ENCODE peak calls at places on chromosomes 13 and 19, in ten cellular contexts. One of them, this sample, is unnamed.

GRCh38 chr13:111623743-111624505 is 303.5 kb downstream of the TEX29 start:
- DNase-seq in progenitor cell of endocrine pancreas: no peak
- DNase-seq in C1 segment of cervical spinal cord: no peak
- DNase-seq in colonic mucosa: no peak
- DNase-seq in stimulated activated CD4-positive, alpha-beta T cell treated with anti-CD3 and anti-CD28 coated beads, Interleukin-2, amount 100 ng/mL, for 48 hours: no peak
- DNase-seq in Peyer's patch: no peak
- DNase-seq in D341Med: no peak
- DNase-seq in H54: no peak
- DNase-seq in ascending aorta: no peak
- DNase-seq in BE2C: no peak
- DNase-seq in this sample: no peak

GRCh38 chr19:47697863-47698609 is 15.2 kb upstream of the EHD2 start:
- DNase-seq in progenitor cell of endocrine pancreas: peak
- DNase-seq in C1 segment of cervical spinal cord: peak
- DNase-seq in colonic mucosa: peak
- DNase-seq in stimulated activated CD4-positive, alpha-beta T cell treated with anti-CD3 and anti-CD28 coated beads, Interleukin-2, amount 100 ng/mL, for 48 hours: peak
- DNase-seq in Peyer's patch: peak
- DNase-seq in D341Med: peak
- DNase-seq in H54: peak
- DNase-seq in ascending aorta: no peak
- DNase-seq in BE2C: peak
- DNase-seq in this sample: peak

GRCh38 chr19:413756-414420 is 4.9 kb upstream of the C2CD4C start:
- DNase-seq in progenitor cell of endocrine pancreas: no peak
- DNase-seq in C1 segment of cervical spinal cord: no peak
- DNase-seq in colonic mucosa: no peak
- DNase-seq in stimulated activated CD4-positive, alpha-beta T cell treated with anti-CD3 and anti-CD28 coated beads, Interleukin-2, amount 100 ng/mL, for 48 hours: no peak
- DNase-seq in Peyer's patch: no peak
- DNase-seq in D341Med: no peak
- DNase-seq in H54: no peak
- DNase-seq in ascending aorta: no peak
- DNase-seq in BE2C: no peak
- DNase-seq in this sample: no peak

GRCh38 chr13:76860706-76861105 is 25.5 kb downstream of the KCTD12 start:
- DNase-seq in progenitor cell of endocrine pancreas: no peak
- DNase-seq in C1 segment of cervical spinal cord: no peak
- DNase-seq in colonic mucosa: no peak
- DNase-seq in stimulated activated CD4-positive, alpha-beta T cell treated with anti-CD3 and anti-CD28 coated beads, Interleukin-2, amount 100 ng/mL, for 48 hours: no peak
- DNase-seq in Peyer's patch: no peak
- DNase-seq in D341Med: no peak
- DNase-seq in H54: no peak
- DNase-seq in ascending aorta: no peak
- DNase-seq in BE2C: no peak
- DNase-seq in this sample: no peak

GRCh38 chr19:55418185-55418584 is 10.6 kb upstream of the UBE2S start:
- DNase-seq in progenitor cell of endocrine pancreas: peak
- DNase-seq in C1 segment of cervical spinal cord: peak
- DNase-seq in colonic mucosa: peak
- DNase-seq in stimulated activated CD4-positive, alpha-beta T cell treated with anti-CD3 and anti-CD28 coated beads, Interleukin-2, amount 100 ng/mL, for 48 hours: peak
- DNase-seq in Peyer's patch: peak
- DNase-seq in D341Med: peak
- DNase-seq in H54: peak
- DNase-seq in ascending aorta: no peak
- DNase-seq in BE2C: peak
- DNase-seq in this sample: peak

GRCh38 chr13:113033054-113033453 is 64.0 kb downstream of the MCF2L start:
- DNase-seq in progenitor cell of endocrine pancreas: no peak
- DNase-seq in C1 segment of cervical spinal cord: no peak
- DNase-seq in colonic mucosa: no peak
- DNase-seq in stimulated activated CD4-positive, alpha-beta T cell treated with anti-CD3 and anti-CD28 coated beads, Interleukin-2, amount 100 ng/mL, for 48 hours: no peak
- DNase-seq in Peyer's patch: no peak
- DNase-seq in D341Med: no peak
- DNase-seq in H54: no peak
- DNase-seq in ascending aorta: no peak
- DNase-seq in BE2C: no peak
- DNase-seq in this sample: no peak

GRCh38 chr13:99416411-99417121 is 84.7 kb upstream of the TM9SF2 start:
- DNase-seq in progenitor cell of endocrine pancreas: no peak
- DNase-seq in C1 segment of cervical spinal cord: no peak
- DNase-seq in colonic mucosa: no peak
- DNase-seq in stimulated activated CD4-positive, alpha-beta T cell treated with anti-CD3 and anti-CD28 coated beads, Interleukin-2, amount 100 ng/mL, for 48 hours: no peak
- DNase-seq in Peyer's patch: peak
- DNase-seq in D341Med: no peak
- DNase-seq in H54: no peak
- DNase-seq in ascending aorta: no peak
- DNase-seq in BE2C: no peak
- DNase-seq in this sample: no peak

GRCh38 chr19:35095667-35096368 is 19.8 kb upstream of the FXYD3 start:
- DNase-seq in progenitor cell of endocrine pancreas: no peak
- DNase-seq in C1 segment of cervical spinal cord: no peak
- DNase-seq in colonic mucosa: no peak
- DNase-seq in stimulated activated CD4-positive, alpha-beta T cell treated with anti-CD3 and anti-CD28 coated beads, Interleukin-2, amount 100 ng/mL, for 48 hours: no peak
- DNase-seq in Peyer's patch: no peak
- DNase-seq in D341Med: no peak
- DNase-seq in H54: no peak
- DNase-seq in ascending aorta: no peak
- DNase-seq in BE2C: no peak
- DNase-seq in this sample: no peak

GRCh38 chr13:44439615-44440014 is 66.0 kb downstream of the SERP2 start:
- DNase-seq in progenitor cell of endocrine pancreas: no peak
- DNase-seq in C1 segment of cervical spinal cord: no peak
- DNase-seq in colonic mucosa: no peak
- DNase-seq in stimulated activated CD4-positive, alpha-beta T cell treated with anti-CD3 and anti-CD28 coated beads, Interleukin-2, amount 100 ng/mL, for 48 hours: no peak
- DNase-seq in Peyer's patch: no peak
- DNase-seq in D341Med: no peak
- DNase-seq in H54: no peak
- DNase-seq in ascending aorta: no peak
- DNase-seq in BE2C: no peak
- DNase-seq in this sample: no peak

GRCh38 chr13:49627831-49628652 is at the start of gene ARL11:
- DNase-seq in progenitor cell of endocrine pancreas: no peak
- DNase-seq in C1 segment of cervical spinal cord: no peak
- DNase-seq in colonic mucosa: peak
- DNase-seq in stimulated activated CD4-positive, alpha-beta T cell treated with anti-CD3 and anti-CD28 coated beads, Interleukin-2, amount 100 ng/mL, for 48 hours: peak
- DNase-seq in Peyer's patch: peak
- DNase-seq in D341Med: no peak
- DNase-seq in H54: no peak
- DNase-seq in ascending aorta: no peak
- DNase-seq in BE2C: peak
- DNase-seq in this sample: no peak

GRCh38 chr13:99805361-99805760 is 166.2 kb downstream of the ZIC5 start:
- DNase-seq in progenitor cell of endocrine pancreas: no peak
- DNase-seq in C1 segment of cervical spinal cord: no peak
- DNase-seq in colonic mucosa: no peak
- DNase-seq in stimulated activated CD4-positive, alpha-beta T cell treated with anti-CD3 and anti-CD28 coated beads, Interleukin-2, amount 100 ng/mL, for 48 hours: no peak
- DNase-seq in Peyer's patch: no peak
- DNase-seq in D341Med: no peak
- DNase-seq in H54: no peak
- DNase-seq in ascending aorta: no peak
- DNase-seq in BE2C: no peak
- DNase-seq in this sample: no peak

GRCh38 chr19:46787331-46788100 is 878 bp downstream of the SLC1A5 start:
- DNase-seq in progenitor cell of endocrine pancreas: peak
- DNase-seq in C1 segment of cervical spinal cord: no peak
- DNase-seq in colonic mucosa: peak
- DNase-seq in stimulated activated CD4-positive, alpha-beta T cell treated with anti-CD3 and anti-CD28 coated beads, Interleukin-2, amount 100 ng/mL, for 48 hours: peak
- DNase-seq in Peyer's patch: peak
- DNase-seq in D341Med: peak
- DNase-seq in H54: no peak
- DNase-seq in ascending aorta: no peak
- DNase-seq in BE2C: peak
- DNase-seq in this sample: peak

GRCh38 chr19:39499082-39499642 is 415 bp downstream of the DLL3 start:
- DNase-seq in progenitor cell of endocrine pancreas: no peak
- DNase-seq in C1 segment of cervical spinal cord: no peak
- DNase-seq in colonic mucosa: no peak
- DNase-seq in stimulated activated CD4-positive, alpha-beta T cell treated with anti-CD3 and anti-CD28 coated beads, Interleukin-2, amount 100 ng/mL, for 48 hours: no peak
- DNase-seq in Peyer's patch: no peak
- DNase-seq in D341Med: peak
- DNase-seq in H54: no peak
- DNase-seq in ascending aorta: no peak
- DNase-seq in BE2C: peak
- DNase-seq in this sample: peak

GRCh38 chr13:42615691-42616090 is 41.7 kb downstream of the TNFSF11 start:
- DNase-seq in progenitor cell of endocrine pancreas: no peak
- DNase-seq in C1 segment of cervical spinal cord: no peak
- DNase-seq in colonic mucosa: no peak
- DNase-seq in stimulated activated CD4-positive, alpha-beta T cell treated with anti-CD3 and anti-CD28 coated beads, Interleukin-2, amount 100 ng/mL, for 48 hours: no peak
- DNase-seq in Peyer's patch: no peak
- DNase-seq in D341Med: no peak
- DNase-seq in H54: no peak
- DNase-seq in ascending aorta: no peak
- DNase-seq in BE2C: no peak
- DNase-seq in this sample: peak

GRCh38 chr19:31418692-31419430 is 69.6 kb upstream of the TSHZ3 start:
- DNase-seq in progenitor cell of endocrine pancreas: no peak
- DNase-seq in C1 segment of cervical spinal cord: no peak
- DNase-seq in colonic mucosa: no peak
- DNase-seq in stimulated activated CD4-positive, alpha-beta T cell treated with anti-CD3 and anti-CD28 coated beads, Interleukin-2, amount 100 ng/mL, for 48 hours: no peak
- DNase-seq in Peyer's patch: no peak
- DNase-seq in D341Med: no peak
- DNase-seq in H54: no peak
- DNase-seq in ascending aorta: no peak
- DNase-seq in BE2C: no peak
- DNase-seq in this sample: no peak

GRCh38 chr13:57635541-57635940 is 4.0 kb downstream of the PCDH17 start:
- DNase-seq in progenitor cell of endocrine pancreas: no peak
- DNase-seq in C1 segment of cervical spinal cord: no peak
- DNase-seq in colonic mucosa: no peak
- DNase-seq in stimulated activated CD4-positive, alpha-beta T cell treated with anti-CD3 and anti-CD28 coated beads, Interleukin-2, amount 100 ng/mL, for 48 hours: no peak
- DNase-seq in Peyer's patch: no peak
- DNase-seq in D341Med: no peak
- DNase-seq in H54: no peak
- DNase-seq in ascending aorta: no peak
- DNase-seq in BE2C: no peak
- DNase-seq in this sample: no peak

GRCh38 chr13:50514249-50514648 is 329.2 kb downstream of the DLEU7 start:
- DNase-seq in progenitor cell of endocrine pancreas: no peak
- DNase-seq in C1 segment of cervical spinal cord: no peak
- DNase-seq in colonic mucosa: no peak
- DNase-seq in stimulated activated CD4-positive, alpha-beta T cell treated with anti-CD3 and anti-CD28 coated beads, Interleukin-2, amount 100 ng/mL, for 48 hours: no peak
- DNase-seq in Peyer's patch: no peak
- DNase-seq in D341Med: no peak
- DNase-seq in H54: no peak
- DNase-seq in ascending aorta: no peak
- DNase-seq in BE2C: no peak
- DNase-seq in this sample: no peak

GRCh38 chr13:24253520-24254150 is 55.7 kb upstream of the C1QTNF9 start:
- DNase-seq in progenitor cell of endocrine pancreas: no peak
- DNase-seq in C1 segment of cervical spinal cord: no peak
- DNase-seq in colonic mucosa: no peak
- DNase-seq in stimulated activated CD4-positive, alpha-beta T cell treated with anti-CD3 and anti-CD28 coated beads, Interleukin-2, amount 100 ng/mL, for 48 hours: no peak
- DNase-seq in Peyer's patch: no peak
- DNase-seq in D341Med: no peak
- DNase-seq in H54: no peak
- DNase-seq in ascending aorta: no peak
- DNase-seq in BE2C: no peak
- DNase-seq in this sample: no peak

GRCh38 chr13:27770809-27771208 is 21.5 kb upstream of the GSX1 start:
- DNase-seq in progenitor cell of endocrine pancreas: no peak
- DNase-seq in C1 segment of cervical spinal cord: no peak
- DNase-seq in colonic mucosa: peak
- DNase-seq in stimulated activated CD4-positive, alpha-beta T cell treated with anti-CD3 and anti-CD28 coated beads, Interleukin-2, amount 100 ng/mL, for 48 hours: no peak
- DNase-seq in Peyer's patch: peak
- DNase-seq in D341Med: no peak
- DNase-seq in H54: no peak
- DNase-seq in ascending aorta: no peak
- DNase-seq in BE2C: no peak
- DNase-seq in this sample: no peak

GRCh38 chr19:40607898-40608621 is 6.9 kb downstream of the LTBP4 start:
- DNase-seq in progenitor cell of endocrine pancreas: no peak
- DNase-seq in C1 segment of cervical spinal cord: no peak
- DNase-seq in colonic mucosa: no peak
- DNase-seq in stimulated activated CD4-positive, alpha-beta T cell treated with anti-CD3 and anti-CD28 coated beads, Interleukin-2, amount 100 ng/mL, for 48 hours: no peak
- DNase-seq in Peyer's patch: no peak
- DNase-seq in D341Med: no peak
- DNase-seq in H54: no peak
- DNase-seq in ascending aorta: no peak
- DNase-seq in BE2C: no peak
- DNase-seq in this sample: no peak

GRCh38 chr19:33404506-33404905 is 31.0 kb downstream of the CEBPG start:
- DNase-seq in progenitor cell of endocrine pancreas: no peak
- DNase-seq in C1 segment of cervical spinal cord: no peak
- DNase-seq in colonic mucosa: no peak
- DNase-seq in stimulated activated CD4-positive, alpha-beta T cell treated with anti-CD3 and anti-CD28 coated beads, Interleukin-2, amount 100 ng/mL, for 48 hours: no peak
- DNase-seq in Peyer's patch: peak
- DNase-seq in D341Med: no peak
- DNase-seq in H54: no peak
- DNase-seq in ascending aorta: no peak
- DNase-seq in BE2C: no peak
- DNase-seq in this sample: no peak

GRCh38 chr19:8081569-8082550 is 29.3 kb downstream of the CCL25 start:
- DNase-seq in progenitor cell of endocrine pancreas: no peak
- DNase-seq in C1 segment of cervical spinal cord: no peak
- DNase-seq in colonic mucosa: no peak
- DNase-seq in stimulated activated CD4-positive, alpha-beta T cell treated with anti-CD3 and anti-CD28 coated beads, Interleukin-2, amount 100 ng/mL, for 48 hours: no peak
- DNase-seq in Peyer's patch: no peak
- DNase-seq in D341Med: no peak
- DNase-seq in H54: no peak
- DNase-seq in ascending aorta: no peak
- DNase-seq in BE2C: no peak
- DNase-seq in this sample: no peak

GRCh38 chr13:52353116-52353718 is 52.8 kb downstream of the THSD1 start:
- DNase-seq in progenitor cell of endocrine pancreas: no peak
- DNase-seq in C1 segment of cervical spinal cord: no peak
- DNase-seq in colonic mucosa: no peak
- DNase-seq in stimulated activated CD4-positive, alpha-beta T cell treated with anti-CD3 and anti-CD28 coated beads, Interleukin-2, amount 100 ng/mL, for 48 hours: no peak
- DNase-seq in Peyer's patch: no peak
- DNase-seq in D341Med: no peak
- DNase-seq in H54: peak
- DNase-seq in ascending aorta: no peak
- DNase-seq in BE2C: no peak
- DNase-seq in this sample: no peak

GRCh38 chr13:45331981-45332830 is 8.8 kb downstream of the TPT1 start:
- DNase-seq in progenitor cell of endocrine pancreas: no peak
- DNase-seq in C1 segment of cervical spinal cord: no peak
- DNase-seq in colonic mucosa: no peak
- DNase-seq in stimulated activated CD4-positive, alpha-beta T cell treated with anti-CD3 and anti-CD28 coated beads, Interleukin-2, amount 100 ng/mL, for 48 hours: no peak
- DNase-seq in Peyer's patch: no peak
- DNase-seq in D341Med: no peak
- DNase-seq in H54: no peak
- DNase-seq in ascending aorta: no peak
- DNase-seq in BE2C: peak
- DNase-seq in this sample: peak

GRCh38 chr13:106078191-106078590 is 457.3 kb downstream of the EFNB2 start:
- DNase-seq in progenitor cell of endocrine pancreas: no peak
- DNase-seq in C1 segment of cervical spinal cord: no peak
- DNase-seq in colonic mucosa: no peak
- DNase-seq in stimulated activated CD4-positive, alpha-beta T cell treated with anti-CD3 and anti-CD28 coated beads, Interleukin-2, amount 100 ng/mL, for 48 hours: no peak
- DNase-seq in Peyer's patch: no peak
- DNase-seq in D341Med: no peak
- DNase-seq in H54: no peak
- DNase-seq in ascending aorta: no peak
- DNase-seq in BE2C: no peak
- DNase-seq in this sample: no peak

GRCh38 chr13:102558029-102558428 is 38.8 kb upstream of the TPP2 start:
- DNase-seq in progenitor cell of endocrine pancreas: no peak
- DNase-seq in C1 segment of cervical spinal cord: no peak
- DNase-seq in colonic mucosa: no peak
- DNase-seq in stimulated activated CD4-positive, alpha-beta T cell treated with anti-CD3 and anti-CD28 coated beads, Interleukin-2, amount 100 ng/mL, for 48 hours: no peak
- DNase-seq in Peyer's patch: no peak
- DNase-seq in D341Med: no peak
- DNase-seq in H54: no peak
- DNase-seq in ascending aorta: no peak
- DNase-seq in BE2C: no peak
- DNase-seq in this sample: no peak

GRCh38 chr19:30322641-30323320 is 49.4 kb upstream of the ZNF536 start:
- DNase-seq in progenitor cell of endocrine pancreas: no peak
- DNase-seq in C1 segment of cervical spinal cord: no peak
- DNase-seq in colonic mucosa: no peak
- DNase-seq in stimulated activated CD4-positive, alpha-beta T cell treated with anti-CD3 and anti-CD28 coated beads, Interleukin-2, amount 100 ng/mL, for 48 hours: no peak
- DNase-seq in Peyer's patch: no peak
- DNase-seq in D341Med: no peak
- DNase-seq in H54: no peak
- DNase-seq in ascending aorta: no peak
- DNase-seq in BE2C: no peak
- DNase-seq in this sample: no peak

GRCh38 chr13:109783815-109784589 is 2.4 kb downstream of the IRS2 start:
- DNase-seq in progenitor cell of endocrine pancreas: no peak
- DNase-seq in C1 segment of cervical spinal cord: no peak
- DNase-seq in colonic mucosa: no peak
- DNase-seq in stimulated activated CD4-positive, alpha-beta T cell treated with anti-CD3 and anti-CD28 coated beads, Interleukin-2, amount 100 ng/mL, for 48 hours: no peak
- DNase-seq in Peyer's patch: peak
- DNase-seq in D341Med: no peak
- DNase-seq in H54: no peak
- DNase-seq in ascending aorta: no peak
- DNase-seq in BE2C: peak
- DNase-seq in this sample: no peak